ENCODE peak calls at places on chromosomes 3 and 15, in six cellular contexts. L is HepG2, C is HCT116, Z is upper lobe of left lung, P is GM12878, Q is K562. O is an unnamed sample. For H3K4me1, the result is how much of the 10 kb centered on the place peaks cover.

GRCh38 chr15:25268166-25268565 is 170.7 kb downstream of the UBE3A start:
- ATAC-seq in L (peak), C (no peak), Z (no peak), P (no peak), Q (peak), O (no peak)

GRCh38 chr15:75070674-75071073 is 47.3 kb downstream of the PPCDC start:
- ATAC-seq in L (no peak), C (no peak), Z (no peak), P (no peak), Q (no peak), O (no peak)

GRCh38 chr15:101188517-101189340 is 63.1 kb downstream of the CHSY1 start:
- ATAC-seq in L (no peak), C (no peak), Z (peak), P (peak), Q (no peak), O (peak)

GRCh38 chr3:123605789-123606234 is 21.0 kb upstream of the HACD2 start:
- ATAC-seq in L (peak), C (peak), Z (no peak), P (peak), Q (peak), O (no peak)

GRCh38 chr3:69236808-69237707 is 114.7 kb upstream of the LMOD3 start:
- ATAC-seq in L (no peak), C (peak), Z (peak), P (peak), Q (no peak), O (peak)

GRCh38 chr3:63910873-63911272 is 1.3 kb downstream of the SCAANT1 start:
- ATAC-seq in L (no peak), C (no peak), Z (no peak), P (peak), Q (no peak), O (no peak)

GRCh38 chr15:70643106-70643782 is 120.1 kb downstream of the UACA start:
- ATAC-seq in L (no peak), C (peak), Z (no peak), P (no peak), Q (no peak), O (no peak)

GRCh38 chr3:149848688-149849087 is 35.7 kb downstream of the RNF13 start:
- ATAC-seq in L (no peak), C (no peak), Z (no peak), P (no peak), Q (no peak), O (no peak)

GRCh38 chr15:55915876-55916567 is 77.4 kb downstream of the NEDD4 start:
- ATAC-seq in L (no peak), C (no peak), Z (no peak), P (no peak), Q (no peak), O (no peak)

GRCh38 chr15:66459818-66460615 is 37.5 kb downstream of the SNAPC5 start:
- ATAC-seq in L (no peak), C (peak), Z (no peak), P (no peak), Q (no peak), O (no peak)

GRCh38 chr3:43755511-43756200 is 64.9 kb downstream of the ABHD5 start:
- ATAC-seq in L (no peak), C (no peak), Z (no peak), P (no peak), Q (no peak), O (no peak)

GRCh38 chr15:66108483-66109270 is 144.9 kb downstream of the MEGF11 start:
- ATAC-seq in L (no peak), C (no peak), Z (peak), P (no peak), Q (no peak), O (no peak)

GRCh38 chr3:55826097-55826496 is 339.0 kb upstream of the WNT5A start:
- ATAC-seq in L (no peak), C (no peak), Z (peak), P (no peak), Q (no peak), O (no peak)

GRCh38 chr3:179410317-179410716 is 41.0 kb downstream of the GNB4 start:
- ATAC-seq in L (peak), C (peak), Z (peak), P (peak), Q (peak), O (no peak)

GRCh38 chr15:72272997-72273352 is 621 bp upstream of the PARP6 start:
- ATAC-seq in L (no peak), C (no peak), Z (no peak), P (no peak), Q (no peak), O (no peak)

GRCh38 chr3:31010491-31010890 is 116.0 kb upstream of the GADL1 start:
- ATAC-seq in L (no peak), C (no peak), Z (no peak), P (no peak), Q (no peak), O (no peak)

GRCh38 chr3:37904614-37905047 is 43.0 kb downstream of the CTDSPL start:
- ATAC-seq in L (no peak), C (no peak), Z (peak), P (no peak), Q (peak), O (no peak)
- H3K4me1 ChIP-seq in L (half or more), C (under half), Z (half or more), P (under half), Q (under half), O (under half)

DNA sequence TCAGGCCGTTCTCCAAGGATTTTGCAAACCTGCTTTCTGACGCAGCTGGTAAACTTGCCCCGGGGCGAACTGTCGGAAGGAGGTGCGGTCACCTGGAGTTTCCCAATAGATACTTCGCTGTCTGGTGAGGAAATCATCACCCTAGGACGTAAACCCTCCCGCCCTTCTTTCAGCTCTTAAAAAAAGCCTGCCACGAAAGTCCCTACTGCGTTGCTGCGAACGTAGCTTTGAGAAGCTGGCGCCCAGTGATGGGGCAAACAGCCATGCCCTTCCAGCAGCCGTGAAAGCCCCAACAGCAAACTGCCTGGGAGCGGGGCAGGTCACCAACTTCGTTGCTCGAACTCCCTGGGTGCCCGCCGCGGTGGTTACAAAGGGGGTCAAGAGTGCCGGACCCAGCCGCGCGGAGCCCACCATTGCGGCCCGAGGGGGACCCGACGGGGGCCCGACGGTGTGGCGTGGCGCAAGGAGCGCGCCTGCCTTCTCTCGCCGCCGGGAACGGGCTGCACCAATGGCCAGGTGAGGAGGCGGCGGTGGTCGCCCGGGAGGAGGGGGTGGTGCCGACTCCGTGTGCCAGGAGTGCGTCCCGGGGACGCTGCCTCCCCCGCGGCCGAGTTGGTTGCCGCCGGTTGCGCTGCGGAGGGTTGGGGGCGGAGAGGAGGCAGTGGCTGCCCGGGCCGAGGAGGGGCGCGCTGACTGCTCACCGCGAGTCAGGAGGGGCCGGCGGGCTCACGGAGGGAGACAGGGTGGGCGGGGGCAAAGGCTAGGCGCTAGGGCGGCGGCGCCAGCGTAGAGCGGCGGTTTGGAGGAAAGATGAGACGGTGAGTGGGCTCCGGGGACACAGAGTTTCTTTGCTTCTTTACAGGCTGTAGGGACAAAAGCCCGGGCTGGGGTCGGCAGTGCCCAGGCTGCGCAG is at the start of gene PHLDB2:
- ATAC-seq in L (peak), C (peak), Z (peak), P (peak), Q (no peak), O (peak)
- TF ChIP-seq POLR2AphosphoS5 in L (peak), C (no peak), Z (no peak), P (no peak), Q (no peak), O (peak)

GRCh38 chr3:177295116-177295515 is 97.8 kb upstream of the TBL1XR1 start:
- ATAC-seq in L (no peak), C (no peak), Z (no peak), P (no peak), Q (no peak), O (no peak)
- TF ChIP-seq POLR2A in L (no peak), C (no peak), Z (no peak), P (no peak), Q (no peak), O (no peak)

GRCh38 chr15:85588657-85589056 is 206.1 kb downstream of the KLHL25 start:
- ATAC-seq in L (no peak), C (no peak), Z (no peak), P (no peak), Q (no peak), O (no peak)
- H3K4me1 ChIP-seq in L (under half), C (under half), Z (half or more), P (under half), Q (under half), O (half or more)

GRCh38 chr15:89672221-89673161 is 6.7 kb downstream of the PLIN1 start:
- ATAC-seq in L (no peak), C (peak), Z (no peak), P (no peak), Q (no peak), O (peak)
- TF ChIP-seq POLR2AphosphoS5 in L (no peak), C (no peak), Z (no peak), P (no peak), Q (no peak), O (no peak)

DNA sequence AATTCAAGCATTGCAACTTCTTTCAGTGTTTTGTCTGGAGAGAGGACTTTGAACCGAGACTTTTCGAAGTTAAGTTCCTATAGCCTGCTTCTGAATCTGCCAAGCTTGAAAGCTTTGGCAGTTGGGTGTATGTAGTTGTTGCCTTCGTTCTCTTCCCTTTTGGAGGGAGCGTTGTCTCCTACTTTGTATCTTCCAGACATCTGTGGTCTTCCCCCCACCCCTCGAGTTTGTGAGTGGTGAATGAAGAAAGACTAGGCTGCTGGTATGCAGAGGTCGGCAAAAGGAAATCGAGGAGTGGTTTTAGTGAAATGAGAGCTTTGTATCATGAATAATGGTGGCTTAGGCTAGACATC is 1.3 kb downstream of the CTNNB1 start:
- ATAC-seq in L (no peak), C (no peak), Z (peak), P (peak), Q (peak), O (no peak)
- TF ChIP-seq POLR2A in L (no peak), C (no peak), Z (peak), P (no peak), Q (no peak), O (no peak)

DNA sequence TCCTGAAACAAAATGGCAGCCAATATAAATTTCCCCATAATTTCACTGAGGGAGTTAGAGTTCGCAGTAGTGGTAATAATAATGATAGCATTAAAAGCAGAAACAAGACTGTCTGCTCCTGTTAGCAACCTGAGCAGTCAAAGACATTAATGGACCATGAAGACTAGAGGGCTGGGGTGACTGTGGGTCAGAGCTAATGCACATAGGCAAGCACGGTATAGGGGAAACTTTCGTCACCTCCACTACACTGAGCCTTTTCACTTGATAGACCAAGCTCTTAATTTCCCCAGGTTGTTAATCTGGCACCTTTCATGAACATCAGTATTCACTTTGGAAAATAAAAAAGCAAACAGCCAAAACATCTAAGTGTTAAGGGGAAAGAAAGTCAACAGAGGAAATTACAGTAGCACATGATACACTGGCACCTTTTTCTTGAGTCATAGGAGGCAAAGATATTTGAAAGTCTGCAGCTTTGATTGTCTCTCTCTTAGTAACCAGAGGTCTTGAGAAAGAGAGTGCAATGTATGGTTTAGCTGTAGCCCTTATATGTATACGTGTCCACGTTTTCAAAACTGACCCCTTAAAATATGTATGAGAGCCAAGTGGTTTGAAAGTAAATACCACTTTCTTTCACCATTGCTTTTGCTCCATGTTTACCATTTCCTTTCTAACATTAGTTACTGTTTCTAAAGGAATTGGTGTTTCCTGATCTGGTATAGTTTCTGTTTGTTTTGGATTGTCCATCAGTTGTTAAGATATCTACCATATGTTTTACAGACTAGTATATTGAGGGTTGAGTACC is 104.8 kb downstream of the FILIP1L start:
- ATAC-seq in L (no peak), C (no peak), Z (no peak), P (no peak), Q (no peak), O (no peak)
- H3K4me1 ChIP-seq in L (under half), C (under half), Z (under half), P (under half), Q (under half), O (under half)

GRCh38 chr15:80940851-80941250 is 48.8 kb downstream of the MESD start:
- ATAC-seq in L (no peak), C (no peak), Z (no peak), P (no peak), Q (no peak), O (no peak)

GRCh38 chr15:80942266-80942665 is 47.4 kb downstream of the MESD start:
- ATAC-seq in L (no peak), C (no peak), Z (no peak), P (no peak), Q (no peak), O (no peak)

GRCh38 chr15:80940331-80940730 is 49.3 kb downstream of the MESD start:
- ATAC-seq in L (no peak), C (no peak), Z (no peak), P (no peak), Q (no peak), O (no peak)

GRCh38 chr15:80944818-80945217 is 44.8 kb downstream of the MESD start:
- ATAC-seq in L (no peak), C (no peak), Z (no peak), P (no peak), Q (no peak), O (no peak)

GRCh38 chr15:80942746-80943565 is 46.7 kb downstream of the MESD start:
- ATAC-seq in L (no peak), C (no peak), Z (peak), P (no peak), Q (no peak), O (peak)
- TF ChIP-seq POLR2AphosphoS5 in L (no peak), C (no peak), Z (no peak), P (no peak), Q (no peak), O (no peak)

GRCh38 chr15:45481151-45481550 is 41.4 kb downstream of the SLC30A4 start:
- ATAC-seq in L (no peak), C (no peak), Z (no peak), P (no peak), Q (no peak), O (no peak)

GRCh38 chr15:45489690-45490238 is 32.8 kb downstream of the SLC30A4 start:
- ATAC-seq in L (no peak), C (no peak), Z (no peak), P (no peak), Q (no peak), O (no peak)

GRCh38 chr15:45486317-45486716 is 36.2 kb downstream of the SLC30A4 start:
- ATAC-seq in L (no peak), C (no peak), Z (no peak), P (no peak), Q (no peak), O (no peak)
- TF ChIP-seq POLR2A in L (no peak), C (no peak), Z (no peak), P (no peak), Q (no peak), O (no peak)